ENCODE peak calls at places on chromosomes 16 and 17, in five cellular contexts. I, G, Y, K and Q are unnamed samples.

GRCh38 chr16:67936876-67937605 is 391 bp upstream of the PSMB10 start:
- DNase-seq in Y (no peak), K (no peak), I (peak), G (peak), Q (peak)

GRCh38 chr17:68777243-68777855 is 176.2 kb upstream of the FAM20A start:
- DNase-seq in Y (peak), K (peak), G (no peak), I (peak), Q (peak)

GRCh38 chr17:55768946-55769624 is 18.2 kb downstream of the PCTP start:
- DNase-seq in G (no peak), I (peak), K (no peak), Y (no peak), Q (no peak)

GRCh38 chr16:67563708-67564468 is 1.6 kb downstream of the CTCF start:
- DNase-seq in G (peak), K (peak), Y (peak), I (peak), Q (no peak)

GRCh38 chr16:57666353-57667068 is 1.6 kb upstream of the ADGRG3 start:
- DNase-seq in I (no peak), G (no peak), K (no peak), Y (no peak), Q (no peak)

GRCh38 chr17:18280766-18281165 is 20.3 kb downstream of the MIEF2 start:
- DNase-seq in Y (no peak), G (no peak), I (no peak), K (no peak), Q (no peak)

GRCh38 chr16:53449816-53450517 is 15.7 kb downstream of the RBL2 start:
- DNase-seq in K (no peak), Y (no peak), G (no peak), I (no peak), Q (no peak)

GRCh38 chr17:44987194-44987882 is 19.2 kb upstream of the C1QL1 start:
- DNase-seq in I (no peak), K (no peak), Y (no peak), G (no peak), Q (no peak)

GRCh38 chr16:55552621-55553020 is 13.9 kb upstream of the CAPNS2 start:
- DNase-seq in Y (no peak), K (peak), G (no peak), I (peak), Q (no peak)

GRCh38 chr17:17576772-17577234 is 14.7 kb downstream of the PEMT start:
- DNase-seq in I (no peak), K (no peak), G (no peak), Y (no peak), Q (no peak)

GRCh38 chr17:33452797-33453196 is 159.7 kb upstream of the ASIC2 start:
- DNase-seq in K (no peak), G (no peak), I (no peak), Y (no peak), Q (no peak)

GRCh38 chr17:57586099-57586702 is 158.9 kb downstream of the CCDC182 start:
- DNase-seq in Y (no peak), K (no peak), I (no peak), G (no peak), Q (no peak)

GRCh38 chr16:3727806-3728381 is 10.6 kb upstream of the TRAP1 start:
- DNase-seq in G (no peak), Y (no peak), I (no peak), K (no peak), Q (no peak)

GRCh38 chr16:56861092-56861610 is 3.9 kb upstream of the SLC12A3 start:
- DNase-seq in K (peak), Y (no peak), I (no peak), G (no peak), Q (no peak)

GRCh38 chr17:20200016-20200788 is 191.0 kb downstream of the SPECC1 start:
- DNase-seq in Y (no peak), K (no peak), G (no peak), I (no peak), Q (no peak)

GRCh38 chr17:27554152-27554551 is 76.8 kb upstream of the LGALS9 start:
- DNase-seq in I (no peak), K (no peak), Y (no peak), G (no peak), Q (no peak)

GRCh38 chr17:12985431-12986285 is 32.2 kb downstream of the ELAC2 start:
- DNase-seq in K (no peak), G (no peak), I (no peak), Y (no peak), Q (no peak)

GRCh38 chr17:54840885-54841614 is 59.6 kb upstream of the TOM1L1 start:
- DNase-seq in K (no peak), I (no peak), G (no peak), Y (no peak), Q (no peak)

GRCh38 chr17:13538841-13539411 is 62.8 kb downstream of the HS3ST3A1 start:
- DNase-seq in K (no peak), G (no peak), I (no peak), Y (no peak), Q (no peak)

GRCh38 chr17:60554377-60554788 is 28.3 kb upstream of the APPBP2 start:
- DNase-seq in I (peak), K (no peak), Y (no peak), G (peak), Q (no peak)

GRCh38 chr17:18026408-18026776 is 12.6 kb downstream of the ATPAF2 start:
- DNase-seq in K (no peak), G (no peak), Y (no peak), I (peak), Q (no peak)

GRCh38 chr17:82836823-82837357 is 2.9 kb downstream of the ZNF750 start:
- DNase-seq in Y (no peak), K (no peak), G (no peak), I (no peak), Q (no peak)

GRCh38 chr16:48054881-48055601 is 100.8 kb downstream of the ABCC12 start:
- DNase-seq in K (peak), Y (peak), I (peak), G (peak), Q (peak)

GRCh38 chr16:80554037-80554436 is 13.2 kb downstream of the DYNLRB2 start:
- DNase-seq in Y (no peak), I (no peak), K (no peak), G (no peak), Q (no peak)

GRCh38 chr17:35907691-35908090 is 22.9 kb downstream of the RDM1 start:
- DNase-seq in I (no peak), G (no peak), Y (no peak), K (no peak), Q (no peak)

GRCh38 chr17:42135664-42136653 is 13.4 kb downstream of the HSPB9 start:
- DNase-seq in I (peak), G (peak), Y (peak), K (peak), Q (no peak)

GRCh38 chr17:41959336-41960095 is 7.1 kb upstream of the CNP start:
- DNase-seq in G (no peak), I (peak), K (peak), Y (peak), Q (peak)

GRCh38 chr17:45299311-45299710 is 17.5 kb downstream of the MAP3K14 start:
- DNase-seq in K (no peak), G (no peak), Y (no peak), I (no peak), Q (no peak)

GRCh38 chr17:17666111-17666714 is 15.0 kb upstream of the RAI1 start:
- DNase-seq in Y (no peak), G (no peak), K (peak), I (peak), Q (no peak)

GRCh38 chr17:75856062-75856681 is 1.0 kb upstream of the WBP2 start:
- DNase-seq in Y (no peak), G (no peak), K (peak), I (no peak), Q (no peak)
- TF ChIP-seq CTCF in Y (no peak), G (no peak), K (no peak), I (peak), Q (no peak)

GRCh38 chr16:75801307-75801706 is 75.0 kb upstream of the CPHXL start:
- DNase-seq in K (no peak), I (no peak), Y (no peak), G (no peak), Q (no peak)
- TF ChIP-seq CTCF in K (peak), I (peak), Y (no peak), G (no peak), Q (no peak)

GRCh38 chr16:82750078-82750477 is 123.3 kb downstream of the CDH13 start:
- DNase-seq in I (no peak), Y (no peak), G (no peak), K (no peak), Q (no peak)

GRCh38 chr16:82751020-82751419 is 124.3 kb downstream of the CDH13 start:
- DNase-seq in G (no peak), I (no peak), K (no peak), Y (no peak), Q (no peak)

GRCh38 chr16:82753821-82754220 is 127.1 kb downstream of the CDH13 start:
- DNase-seq in K (no peak), I (peak), Y (no peak), G (no peak), Q (no peak)

GRCh38 chr16:82744958-82745357 is 118.2 kb downstream of the CDH13 start:
- DNase-seq in G (no peak), I (no peak), Y (peak), K (no peak), Q (no peak)

DNA sequence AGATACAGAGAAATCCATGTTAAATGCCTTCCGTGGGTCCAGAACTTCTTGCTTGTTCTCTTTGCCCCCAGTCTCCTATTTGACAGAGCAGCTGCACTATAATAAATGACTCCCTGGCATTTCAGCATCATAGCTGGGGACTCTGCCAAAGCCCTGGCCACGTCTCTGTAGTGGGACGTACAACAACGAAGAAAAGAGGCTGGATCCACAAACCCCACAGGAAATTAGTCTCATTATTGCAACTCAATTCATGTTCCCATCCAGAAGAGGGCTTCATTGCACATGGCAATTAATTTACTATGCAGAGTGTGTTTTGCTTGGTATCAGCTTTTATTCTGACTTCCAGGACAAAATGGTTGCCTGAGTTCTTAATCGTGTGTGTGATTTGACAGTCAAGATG is 121.3 kb downstream of the CDH13 start:
- DNase-seq in G (no peak), Y (peak), I (peak), K (no peak), Q (no peak)
- TF ChIP-seq CTCF in G (no peak), Y (no peak), I (peak), K (no peak), Q (no peak)

GRCh38 chr17:64130559-64131001 is 636 bp upstream of the ERN1 start:
- DNase-seq in I (peak), K (no peak), G (peak), Y (no peak), Q (peak)
- TF ChIP-seq CTCF in I (no peak), K (no peak), G (no peak), Y (no peak), Q (no peak)

GRCh38 chr17:50981279-50981678 is 115.1 kb upstream of the TOB1 start:
- DNase-seq in Y (no peak), K (no peak), G (no peak), I (no peak), Q (no peak)
- TF ChIP-seq CTCF in Y (no peak), K (no peak), G (no peak), I (no peak), Q (no peak)

DNA sequence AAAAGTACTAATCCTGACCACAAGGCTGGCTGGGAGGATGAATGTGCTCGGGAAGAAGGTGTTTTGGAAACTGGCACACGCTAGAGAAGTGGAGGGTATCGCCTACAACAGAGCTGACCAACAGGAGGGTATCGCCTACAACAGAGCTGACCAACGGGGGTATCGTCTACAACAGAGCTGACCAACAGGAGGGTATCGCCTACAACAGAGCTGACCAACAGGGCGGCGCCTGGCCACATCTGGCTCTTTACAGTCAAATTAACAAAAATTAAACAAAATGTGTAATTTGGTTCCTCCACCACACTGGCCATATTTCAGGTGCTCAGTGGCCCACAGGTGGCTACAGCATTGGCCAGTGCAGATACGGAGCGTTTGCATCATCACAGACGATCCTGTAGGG is 153.5 kb downstream of the CMIP start:
- DNase-seq in K (no peak), G (no peak), I (no peak), Y (no peak), Q (no peak)
- TF ChIP-seq CTCF in K (peak), G (no peak), I (peak), Y (no peak), Q (no peak)